ENCODE peak calls at places on chromosomes 7 and 10, in ten cellular contexts. One of them, this sample, is unnamed.

GRCh38 chr10:123808873-123809272 is 82.7 kb downstream of the CPXM2 start:
- DNase-seq in adrenal gland: peak; percentile 11
- DNase-seq in RWPE1: peak; percentile 74
- DNase-seq in left ventricle myocardium inferior: no peak
- DNase-seq in Calu3: no peak
- DNase-seq in stimulated activated CD8-positive, alpha-beta memory T cell treated with anti-CD3 and anti-CD28 coated beads, Interleukin-4, amount 100 ng/mL, for 48 hours: no peak
- DNase-seq in left lung: no peak
- DNase-seq in HL-60: no peak
- DNase-seq in DMS 273 treated with DMSO at 0.1 percent for 48 hours: no peak
- DNase-seq in prostate gland: no peak
- DNase-seq in this sample: no peak

GRCh38 chr7:130154501-130155317 is 50.5 kb downstream of the TMEM209 start:
- DNase-seq in adrenal gland: peak; percentile 74
- DNase-seq in RWPE1: no peak
- DNase-seq in left ventricle myocardium inferior: no peak
- DNase-seq in Calu3: no peak
- DNase-seq in stimulated activated CD8-positive, alpha-beta memory T cell treated with anti-CD3 and anti-CD28 coated beads, Interleukin-4, amount 100 ng/mL, for 48 hours: no peak
- DNase-seq in left lung: no peak
- DNase-seq in HL-60: no peak
- DNase-seq in DMS 273 treated with DMSO at 0.1 percent for 48 hours: peak; percentile 96
- DNase-seq in prostate gland: no peak
- DNase-seq in this sample: no peak

GRCh38 chr10:12902135-12902572 is 99.4 kb downstream of the CCDC3 start:
- DNase-seq in adrenal gland: peak; percentile 50
- DNase-seq in RWPE1: peak; percentile 75
- DNase-seq in left ventricle myocardium inferior: peak; percentile 21
- DNase-seq in Calu3: peak; percentile 66
- DNase-seq in stimulated activated CD8-positive, alpha-beta memory T cell treated with anti-CD3 and anti-CD28 coated beads, Interleukin-4, amount 100 ng/mL, for 48 hours: peak; percentile 75
- DNase-seq in left lung: no peak
- DNase-seq in HL-60: peak; percentile 1
- DNase-seq in DMS 273 treated with DMSO at 0.1 percent for 48 hours: no peak
- DNase-seq in prostate gland: peak; percentile 65
- DNase-seq in this sample: no peak

GRCh38 chr7:31003721-31004120 is 40.0 kb downstream of the GHRHR start:
- DNase-seq in adrenal gland: no peak
- DNase-seq in RWPE1: no peak
- DNase-seq in left ventricle myocardium inferior: no peak
- DNase-seq in Calu3: no peak
- DNase-seq in stimulated activated CD8-positive, alpha-beta memory T cell treated with anti-CD3 and anti-CD28 coated beads, Interleukin-4, amount 100 ng/mL, for 48 hours: no peak
- DNase-seq in left lung: no peak
- DNase-seq in HL-60: no peak
- DNase-seq in DMS 273 treated with DMSO at 0.1 percent for 48 hours: no peak
- DNase-seq in prostate gland: no peak
- DNase-seq in this sample: no peak

GRCh38 chr10:76984559-76985443 is 652.8 kb downstream of the KCNMA1 start:
- DNase-seq in adrenal gland: peak; percentile 73
- DNase-seq in RWPE1: peak; percentile 78
- DNase-seq in left ventricle myocardium inferior: peak; percentile 45
- DNase-seq in Calu3: peak; percentile 86
- DNase-seq in stimulated activated CD8-positive, alpha-beta memory T cell treated with anti-CD3 and anti-CD28 coated beads, Interleukin-4, amount 100 ng/mL, for 48 hours: peak; percentile 82
- DNase-seq in left lung: peak; percentile 64
- DNase-seq in HL-60: peak; percentile 58
- DNase-seq in DMS 273 treated with DMSO at 0.1 percent for 48 hours: no peak
- DNase-seq in prostate gland: peak; percentile 66
- DNase-seq in this sample: no peak

GRCh38 chr7:143345428-143345900 is 17.0 kb downstream of the FAM131B start:
- DNase-seq in adrenal gland: no peak
- DNase-seq in RWPE1: no peak
- DNase-seq in left ventricle myocardium inferior: peak; percentile 29
- DNase-seq in Calu3: peak; percentile 76
- DNase-seq in stimulated activated CD8-positive, alpha-beta memory T cell treated with anti-CD3 and anti-CD28 coated beads, Interleukin-4, amount 100 ng/mL, for 48 hours: peak; percentile 78
- DNase-seq in left lung: peak; percentile 55
- DNase-seq in HL-60: peak; percentile 56
- DNase-seq in DMS 273 treated with DMSO at 0.1 percent for 48 hours: peak; percentile 43
- DNase-seq in prostate gland: no peak
- DNase-seq in this sample: no peak

GRCh38 chr10:81018898-81019890 is 481.5 kb downstream of the SH2D4B start:
- DNase-seq in adrenal gland: peak; percentile 44
- DNase-seq in RWPE1: peak; percentile 38
- DNase-seq in left ventricle myocardium inferior: no peak
- DNase-seq in Calu3: peak; percentile 52
- DNase-seq in stimulated activated CD8-positive, alpha-beta memory T cell treated with anti-CD3 and anti-CD28 coated beads, Interleukin-4, amount 100 ng/mL, for 48 hours: no peak
- DNase-seq in left lung: no peak
- DNase-seq in HL-60: peak; percentile 70
- DNase-seq in DMS 273 treated with DMSO at 0.1 percent for 48 hours: no peak
- DNase-seq in prostate gland: peak; percentile 19
- DNase-seq in this sample: no peak

GRCh38 chr7:70419816-70420215 is 712.1 kb upstream of the GALNT17 start:
- DNase-seq in adrenal gland: no peak
- DNase-seq in RWPE1: no peak
- DNase-seq in left ventricle myocardium inferior: no peak
- DNase-seq in Calu3: no peak
- DNase-seq in stimulated activated CD8-positive, alpha-beta memory T cell treated with anti-CD3 and anti-CD28 coated beads, Interleukin-4, amount 100 ng/mL, for 48 hours: no peak
- DNase-seq in left lung: no peak
- DNase-seq in HL-60: no peak
- DNase-seq in DMS 273 treated with DMSO at 0.1 percent for 48 hours: no peak
- DNase-seq in prostate gland: no peak
- DNase-seq in this sample: no peak

GRCh38 chr7:47147213-47147631 is 434.7 kb downstream of the TNS3 start:
- DNase-seq in adrenal gland: no peak
- DNase-seq in RWPE1: no peak
- DNase-seq in left ventricle myocardium inferior: no peak
- DNase-seq in Calu3: peak; percentile 38
- DNase-seq in stimulated activated CD8-positive, alpha-beta memory T cell treated with anti-CD3 and anti-CD28 coated beads, Interleukin-4, amount 100 ng/mL, for 48 hours: no peak
- DNase-seq in left lung: peak; percentile 48
- DNase-seq in HL-60: no peak
- DNase-seq in DMS 273 treated with DMSO at 0.1 percent for 48 hours: no peak
- DNase-seq in prostate gland: no peak
- DNase-seq in this sample: no peak

GRCh38 chr7:30062587-30062986 is 34.4 kb downstream of the PLEKHA8 start:
- DNase-seq in adrenal gland: no peak
- DNase-seq in RWPE1: peak; percentile 62
- DNase-seq in left ventricle myocardium inferior: no peak
- DNase-seq in Calu3: no peak
- DNase-seq in stimulated activated CD8-positive, alpha-beta memory T cell treated with anti-CD3 and anti-CD28 coated beads, Interleukin-4, amount 100 ng/mL, for 48 hours: no peak
- DNase-seq in left lung: no peak
- DNase-seq in HL-60: no peak
- DNase-seq in DMS 273 treated with DMSO at 0.1 percent for 48 hours: peak; percentile 55
- DNase-seq in prostate gland: no peak
- DNase-seq in this sample: no peak

GRCh38 chr7:151254851-151255250 is 6.4 kb upstream of the SMARCD3 start:
- DNase-seq in adrenal gland: no peak
- DNase-seq in RWPE1: no peak
- DNase-seq in left ventricle myocardium inferior: no peak
- DNase-seq in Calu3: no peak
- DNase-seq in stimulated activated CD8-positive, alpha-beta memory T cell treated with anti-CD3 and anti-CD28 coated beads, Interleukin-4, amount 100 ng/mL, for 48 hours: no peak
- DNase-seq in left lung: no peak
- DNase-seq in HL-60: no peak
- DNase-seq in DMS 273 treated with DMSO at 0.1 percent for 48 hours: no peak
- DNase-seq in prostate gland: no peak
- DNase-seq in this sample: no peak

GRCh38 chr7:128115326-128115820 is 84.1 kb upstream of the LRRC4 start:
- DNase-seq in adrenal gland: no peak
- DNase-seq in RWPE1: peak; percentile 34
- DNase-seq in left ventricle myocardium inferior: no peak
- DNase-seq in Calu3: no peak
- DNase-seq in stimulated activated CD8-positive, alpha-beta memory T cell treated with anti-CD3 and anti-CD28 coated beads, Interleukin-4, amount 100 ng/mL, for 48 hours: no peak
- DNase-seq in left lung: no peak
- DNase-seq in HL-60: no peak
- DNase-seq in DMS 273 treated with DMSO at 0.1 percent for 48 hours: no peak
- DNase-seq in prostate gland: no peak
- DNase-seq in this sample: no peak

GRCh38 chr7:100686201-100686821 is 7.7 kb downstream of the GIGYF1 start:
- DNase-seq in adrenal gland: no peak
- DNase-seq in RWPE1: no peak
- DNase-seq in left ventricle myocardium inferior: no peak
- DNase-seq in Calu3: no peak
- DNase-seq in stimulated activated CD8-positive, alpha-beta memory T cell treated with anti-CD3 and anti-CD28 coated beads, Interleukin-4, amount 100 ng/mL, for 48 hours: no peak
- DNase-seq in left lung: no peak
- DNase-seq in HL-60: no peak
- DNase-seq in DMS 273 treated with DMSO at 0.1 percent for 48 hours: no peak
- DNase-seq in prostate gland: no peak
- DNase-seq in this sample: no peak